ENCODE peak calls at places on chromosomes 4 and X, in six cellular contexts. G, K, R, L, D and E are unnamed samples.

GRCh38 chrX:121851033-121851432 is 803.6 kb downstream of the GLUD2 start:
- DNase-seq in G (no peak), D (no peak), L (no peak), R (no peak), K (no peak), E (no peak)

GRCh38 chrX:119685225-119686066 is 7.5 kb downstream of the SEPTIN6 start:
- DNase-seq in K (no peak), G (no peak), L (no peak), D (no peak), R (no peak), E (peak)

GRCh38 chr4:110632506-110633357 is 9.9 kb upstream of the PITX2 start:
- DNase-seq in L (no peak), K (no peak), G (no peak), D (no peak), R (no peak), E (no peak)

GRCh38 chr4:123867910-123868587 is 471.5 kb downstream of the SPRY1 start:
- DNase-seq in R (no peak), K (no peak), D (no peak), G (no peak), L (no peak), E (no peak)

GRCh38 chr4:19945979-19946380 is 305.7 kb upstream of the SLIT2 start:
- DNase-seq in K (peak), D (no peak), R (no peak), G (no peak), L (no peak), E (peak)

GRCh38 chr4:186029731-186030421 is 39.1 kb upstream of the TLR3 start:
- DNase-seq in G (peak), D (peak), R (no peak), K (no peak), L (peak), E (no peak)

GRCh38 chr4:86452323-86452995 is 92.6 kb upstream of the MAPK10 start:
- DNase-seq in R (peak), L (no peak), G (no peak), K (no peak), D (no peak), E (no peak)

GRCh38 chr4:20544645-20545044 is 155.6 kb upstream of the PACRGL start:
- DNase-seq in K (peak), G (no peak), L (peak), R (peak), D (no peak), E (peak)

GRCh38 chr4:108849611-108850406 is 87.0 kb upstream of the ETNPPL start:
- DNase-seq in G (no peak), K (peak), R (peak), L (no peak), D (no peak), E (peak)

GRCh38 chr4:125060376-125060775 is 254.4 kb upstream of the FAT4 start:
- DNase-seq in L (no peak), R (no peak), G (no peak), D (no peak), K (no peak), E (no peak)

GRCh38 chr4:96649536-96649935 is 809.6 kb downstream of the PDHA2 start:
- DNase-seq in K (peak), G (no peak), L (no peak), D (no peak), R (no peak), E (peak)

GRCh38 chr4:25666031-25666630 is 10.5 kb downstream of the SLC34A2 start:
- DNase-seq in D (no peak), G (no peak), L (no peak), R (no peak), K (no peak), E (no peak)

GRCh38 chrX:150967786-150968185 is 15.3 kb upstream of the HMGB3 start:
- DNase-seq in G (no peak), L (no peak), D (peak), R (peak), K (no peak), E (no peak)

GRCh38 chr4:76589872-76590846 is 155.1 kb downstream of the SHROOM3 start:
- DNase-seq in D (no peak), G (no peak), L (no peak), R (peak), K (peak), E (no peak)

GRCh38 chr4:139436122-139436521 is 17.8 kb upstream of the RAB33B start:
- DNase-seq in R (no peak), D (no peak), K (no peak), G (no peak), L (no peak), E (no peak)

GRCh38 chrX:37813570-37813969 is 33.7 kb downstream of the CYBB start:
- DNase-seq in R (no peak), K (no peak), D (no peak), L (no peak), G (no peak), E (no peak)